ENCODE peak calls at places on chromosomes 2 and 18, in seven cellular contexts. Y, H, O, X, L, J and T are unnamed samples.

GRCh38 chr2:85134255-85135065 is 1.3 kb downstream of the TCF7L1 start:
- DNase-seq in Y (no peak), H (peak; percentile 65), O (no peak), X (no peak), L (peak; percentile 38), J (peak; percentile 18), T (no peak)

GRCh38 chr2:134819334-134819733 is 19.1 kb upstream of the ACMSD start:
- DNase-seq in Y (no peak), H (no peak), O (peak; percentile 71), X (peak; percentile 66), L (no peak), J (no peak), T (peak; percentile 82)

GRCh38 chr2:25306767-25307368 is 34.9 kb downstream of the DNMT3A start:
- DNase-seq in Y (no peak), H (no peak), O (no peak), X (no peak), L (no peak), J (peak; percentile 87), T (no peak)

GRCh38 chr2:85892216-85892944 is 3.6 kb upstream of the ST3GAL5 start:
- DNase-seq in Y (no peak), H (no peak), O (no peak), X (no peak), L (no peak), J (no peak), T (no peak)

GRCh38 chr2:110017-110416 is 63.7 kb upstream of the FAM110C start:
- DNase-seq in Y (no peak), H (no peak), O (no peak), X (no peak), L (no peak), J (no peak), T (no peak)

GRCh38 chr18:25099838-25100393 is 252.1 kb downstream of the ZNF521 start:
- DNase-seq in Y (no peak), H (no peak), O (peak; percentile 4), X (peak; percentile 7), L (no peak), J (no peak), T (no peak)

GRCh38 chr18:2406544-2406943 is 164.8 kb downstream of the METTL4 start:
- DNase-seq in Y (no peak), H (no peak), O (no peak), X (peak; percentile 60), L (no peak), J (no peak), T (no peak)

GRCh38 chr2:43003702-43004101 is 211.3 kb upstream of the HAAO start:
- DNase-seq in Y (no peak), H (no peak), O (no peak), X (no peak), L (no peak), J (no peak), T (no peak)

GRCh38 chr18:35969676-35970075 is 2.8 kb upstream of the RMP24 start:
- DNase-seq in Y (no peak), H (no peak), O (no peak), X (no peak), L (no peak), J (no peak), T (no peak)

GRCh38 chr18:79117380-79117779 is 48.2 kb downstream of the ATP9B start:
- DNase-seq in Y (no peak), H (no peak), O (no peak), X (no peak), L (no peak), J (peak; percentile 60), T (no peak)

GRCh38 chr2:232437130-232437620 is 18.8 kb upstream of the ALPI start:
- DNase-seq in Y (no peak), H (no peak), O (no peak), X (no peak), L (no peak), J (no peak), T (no peak)

GRCh38 chr2:118738524-118739308 is 108.7 kb downstream of the EN1 start:
- DNase-seq in Y (no peak), H (peak; percentile 27), O (peak; percentile 92), X (peak; percentile 93), L (no peak), J (peak; percentile 66), T (peak; percentile 88)

GRCh38 chr18:78994000-78994399 is 14.4 kb downstream of the SALL3 start:
- DNase-seq in Y (no peak), H (no peak), O (no peak), X (no peak), L (no peak), J (no peak), T (no peak)

GRCh38 chr18:63155169-63155852 is 164.3 kb downstream of the BCL2 start:
- DNase-seq in Y (no peak), H (peak; percentile 92), O (peak; percentile 65), X (no peak), L (peak; percentile 68), J (peak; percentile 77), T (peak; percentile 60)

GRCh38 chr2:55732854-55733253 is 39.2 kb upstream of the PNPT1 start:
- DNase-seq in Y (no peak), H (no peak), O (no peak), X (no peak), L (no peak), J (peak; percentile 25), T (no peak)

GRCh38 chr2:225090746-225091145 is 48.5 kb upstream of the DOCK10 start:
- DNase-seq in Y (no peak), H (no peak), O (peak; percentile 27), X (peak; percentile 37), L (no peak), J (no peak), T (no peak)

GRCh38 chr2:235864746-235865535 is 303.2 kb downstream of the GBX2 start:
- DNase-seq in Y (no peak), H (peak; percentile 32), O (no peak), X (no peak), L (no peak), J (no peak), T (no peak)

GRCh38 chr18:36536426-36536825 is 238.9 kb downstream of the FHOD3 start:
- DNase-seq in Y (no peak), H (no peak), O (no peak), X (no peak), L (no peak), J (no peak), T (no peak)

GRCh38 chr2:99442837-99443236 is 47.0 kb downstream of the REV1 start:
- DNase-seq in Y (no peak), H (peak; percentile 38), O (no peak), X (no peak), L (no peak), J (no peak), T (no peak)

GRCh38 chr2:100178864-100179263 is 36.5 kb upstream of the AFF3 start:
- DNase-seq in Y (no peak), H (no peak), O (no peak), X (no peak), L (no peak), J (no peak), T (no peak)

GRCh38 chr18:52481116-52481515 is 141.1 kb downstream of the DCC start:
- DNase-seq in Y (no peak), H (no peak), O (no peak), X (no peak), L (no peak), J (no peak), T (no peak)

GRCh38 chr2:74250189-74250631 is 51.8 kb downstream of the MTHFD2 start:
- DNase-seq in Y (no peak), H (peak; percentile 79), O (peak; percentile 35), X (no peak), L (peak; percentile 82), J (no peak), T (peak; percentile 41)

GRCh38 chr2:98548920-98549818 is 59.1 kb downstream of the COA5 start:
- DNase-seq in Y (no peak), H (no peak), O (no peak), X (no peak), L (no peak), J (no peak), T (no peak)

GRCh38 chr2:226578879-226579278 is 220.7 kb downstream of the IRS1 start:
- DNase-seq in Y (no peak), H (no peak), O (peak; percentile 28), X (no peak), L (no peak), J (peak; percentile 23), T (no peak)

GRCh38 chr2:29940706-29941105 is 19.3 kb upstream of the ALK start:
- DNase-seq in Y (no peak), H (no peak), O (no peak), X (no peak), L (no peak), J (no peak), T (no peak)

GRCh38 chr2:176122266-176122632 is 270 bp upstream of the HOXD9 start:
- DNase-seq in Y (no peak), H (no peak), O (no peak), X (no peak), L (no peak), J (no peak), T (peak; percentile 64)

GRCh38 chr2:73089270-73090030 is 17.9 kb upstream of the SFXN5 start:
- DNase-seq in Y (no peak), H (no peak), O (peak; percentile 93), X (peak; percentile 100), L (no peak), J (no peak), T (peak; percentile 91)

GRCh38 chr2:60867848-60868247 is 13.5 kb upstream of the REL start:
- DNase-seq in Y (no peak), H (no peak), O (no peak), X (no peak), L (no peak), J (peak; percentile 16), T (no peak)

GRCh38 chr2:105244443-105244842 is 2.9 kb downstream of the GPR45 start:
- DNase-seq in Y (no peak), H (no peak), O (no peak), X (no peak), L (no peak), J (no peak), T (no peak)